ENCODE peak calls at places on chromosomes 6 and 20, in five cellular contexts. I is GM23248, X is IMR-90, B is astrocyte, Q is endothelial cell of umbilical vein. Z is an unnamed sample.

GRCh38 chr6:145749632-145750031 is 14.3 kb upstream of the EPM2A start:
- DNase-seq in I (peak; percentile 83), X (peak; percentile 85), B (peak; percentile 77), Q (peak; percentile 62), Z (no peak)

GRCh38 chr6:149918151-149918905 is 4.6 kb downstream of the RAET1G start:
- DNase-seq in I (no peak), X (no peak), B (no peak), Q (no peak), Z (no peak)

GRCh38 chr6:97497713-97498331 is 214.8 kb upstream of the MMS22L start:
- DNase-seq in I (peak; percentile 82), X (peak; percentile 65), B (peak; percentile 54), Q (peak; percentile 63), Z (peak; percentile 88)

GRCh38 chr6:27031302-27031701 is 216.2 kb upstream of the PRSS16 start:
- DNase-seq in I (no peak), X (peak; percentile 20), B (no peak), Q (no peak), Z (no peak)

GRCh38 chr6:147510949-147511590 is 2.6 kb downstream of the SAMD5 start:
- DNase-seq in I (no peak), X (no peak), B (no peak), Q (no peak), Z (no peak)

GRCh38 chr6:140782941-140783340 is 1349.8 kb upstream of the GJE1 start:
- DNase-seq in I (no peak), X (no peak), B (no peak), Q (no peak), Z (no peak)

GRCh38 chr20:59032713-59033059 is 551 bp upstream of the ATP5F1E start:
- DNase-seq in I (peak; percentile 76), X (peak; percentile 27), B (no peak), Q (no peak), Z (no peak)

GRCh38 chr6:139518556-139519091 is 144.2 kb upstream of the CITED2 start:
- DNase-seq in I (no peak), X (no peak), B (no peak), Q (no peak), Z (no peak)

GRCh38 chr6:53796451-53796780 is 1.6 kb downstream of the LRRC1 start:
- DNase-seq in I (no peak), X (no peak), B (no peak), Q (peak; percentile 40), Z (no peak)

GRCh38 chr20:52150440-52151258 is 40.9 kb downstream of the ZFP64 start:
- DNase-seq in I (peak; percentile 53), X (peak; percentile 58), B (no peak), Q (peak; percentile 72), Z (peak; percentile 54)

GRCh38 chr6:110130362-110130761 is 49.1 kb downstream of the WASF1 start:
- DNase-seq in I (no peak), X (no peak), B (no peak), Q (no peak), Z (no peak)

DNA sequence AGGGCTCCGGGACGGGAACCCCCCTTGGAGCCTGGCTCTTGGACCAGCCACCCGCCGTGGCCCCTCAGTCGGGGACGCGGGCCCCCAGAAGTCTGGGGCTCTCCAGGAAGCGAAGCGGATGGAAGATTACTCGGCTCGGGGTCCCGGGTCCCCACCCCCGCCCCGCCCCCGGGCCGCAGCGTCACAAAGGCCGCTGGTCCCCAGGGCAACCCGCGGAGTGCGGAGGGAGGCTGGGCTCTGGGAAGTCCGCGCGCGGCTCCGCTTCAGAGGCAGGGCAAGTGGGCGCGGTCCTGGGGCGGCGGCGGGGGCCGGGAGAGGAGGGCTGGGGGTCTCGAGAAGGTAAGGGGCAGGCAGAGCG is at the start of gene FNDC11:
- DNase-seq in I (peak; percentile 58), X (no peak), B (no peak), Q (no peak), Z (peak; percentile 87)
- H3K4me3 ChIP-seq in I (peak within 1 kb of the TSS; percentile 75), X (peak within 1 kb of the TSS; percentile 63), B (peak within 1 kb of the TSS; percentile 56), Q (peak within 1 kb of the TSS; percentile 56), Z (peak within 1 kb of the TSS; percentile 86)

GRCh38 chr6:156789081-156789943 is 12.1 kb downstream of the ARID1B start:
- DNase-seq in I (no peak), X (no peak), B (no peak), Q (no peak), Z (no peak)
- H4K20me1 ChIP-seq in I (peaks cover 17% of the 10 kb centered on the region), X (peaks cover 80% of the 10 kb centered on the region), B (peaks cover 97% of the 10 kb centered on the region), Q (peaks cover 8% of the 10 kb centered on the region), Z (peaks cover 100% of the 10 kb centered on the region)

GRCh38 chr20:38663660-38664059 is 60.6 kb upstream of the SLC32A1 start:
- DNase-seq in I (no peak), X (no peak), B (no peak), Q (no peak), Z (no peak)

GRCh38 chr20:38658879-38659612 is 57.4 kb downstream of the ARHGAP40 start:
- DNase-seq in I (peak; percentile 42), X (no peak), B (no peak), Q (peak; percentile 16), Z (peak; percentile 71)

GRCh38 chr20:38657390-38657789 is 55.8 kb downstream of the ARHGAP40 start:
- DNase-seq in I (no peak), X (no peak), B (no peak), Q (no peak), Z (no peak)

GRCh38 chr20:38660429-38660828 is 58.8 kb downstream of the ARHGAP40 start:
- DNase-seq in I (no peak), X (no peak), B (no peak), Q (no peak), Z (no peak)

DNA sequence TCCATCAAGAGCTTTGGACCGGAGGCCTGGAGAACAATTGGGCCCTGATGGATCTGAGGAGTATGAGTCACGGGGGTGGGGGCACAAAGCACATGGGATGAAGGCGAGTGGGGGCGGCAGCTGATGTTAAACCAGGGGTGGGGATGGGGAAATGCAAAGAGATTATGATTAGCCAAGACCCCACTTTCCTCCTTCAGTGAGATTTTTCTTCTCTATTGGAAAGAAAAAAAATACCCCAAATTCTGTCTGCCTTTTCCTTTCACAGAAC is 57.9 kb downstream of the ARHGAP40 start:
- DNase-seq in I (no peak), X (no peak), B (no peak), Q (no peak), Z (no peak)
- H3K4me3 ChIP-seq in I (no peak overlapping the region), X (no peak overlapping the region), B (no peak overlapping the region), Q (no peak overlapping the region), Z (no peak overlapping the region)

DNA sequence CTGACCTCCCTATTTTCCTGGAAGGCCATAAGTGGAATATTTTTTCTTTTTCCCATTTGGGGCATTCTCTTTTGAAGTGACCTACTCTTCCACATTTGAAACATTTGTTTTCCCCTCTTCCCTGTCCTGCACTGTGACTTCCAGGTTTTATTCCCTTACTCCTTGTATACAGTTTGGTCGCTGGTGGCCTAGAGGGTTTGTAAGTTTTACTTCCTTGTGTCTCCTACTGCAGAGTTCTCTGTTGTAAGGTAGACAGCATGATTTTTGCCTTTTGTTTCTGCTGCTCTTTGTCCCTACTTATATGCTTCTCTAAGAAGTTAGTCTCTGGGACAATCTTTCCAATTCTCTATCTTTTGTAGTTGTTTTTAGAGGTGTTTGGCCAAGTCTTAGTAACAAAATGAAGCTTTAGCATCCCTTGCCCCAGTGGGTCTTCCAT is 7.4 kb upstream of the ZNFX1 start:
- DNase-seq in I (no peak), X (no peak), B (no peak), Q (no peak), Z (no peak)
- H4K20me1 ChIP-seq in I (peaks cover 70% of the 10 kb centered on the region), X (peaks cover 100% of the 10 kb centered on the region), B (peaks cover 100% of the 10 kb centered on the region), Q (peaks cover 36% of the 10 kb centered on the region), Z (peaks cover 100% of the 10 kb centered on the region)

DNA sequence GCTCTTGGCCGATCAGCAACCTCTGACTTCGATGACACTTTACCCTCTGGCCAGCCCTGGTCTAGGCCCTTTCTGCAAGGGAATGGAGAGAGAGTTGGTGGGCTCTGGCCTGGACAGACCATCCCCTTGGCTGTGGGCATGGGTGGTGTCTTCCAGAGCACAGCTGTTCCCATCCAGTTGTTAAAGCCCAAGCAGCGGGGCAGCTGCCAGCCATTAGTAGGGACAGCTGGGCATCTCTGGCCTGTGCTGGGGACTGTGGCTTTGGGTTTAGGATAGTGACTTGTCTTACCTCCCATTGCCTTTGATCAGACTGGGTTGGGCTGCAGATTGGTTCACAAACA is 2.8 kb downstream of the CDC25B start:
- DNase-seq in I (no peak), X (no peak), B (no peak), Q (no peak), Z (no peak)
- H3K4me3 ChIP-seq in I (no peak overlapping the region), X (no peak overlapping the region), B (no peak overlapping the region), Q (no peak overlapping the region), Z (no peak overlapping the region)

GRCh38 chr20:41609476-41609875 is 8.7 kb downstream of the CHD6 start:
- DNase-seq in I (no peak), X (no peak), B (no peak), Q (no peak), Z (no peak)
- H4K20me1 ChIP-seq in I (peaks cover 25% of the 10 kb centered on the region), X (peaks cover 56% of the 10 kb centered on the region), B (peaks cover 84% of the 10 kb centered on the region), Q (peaks cover 16% of the 10 kb centered on the region), Z (peaks cover 100% of the 10 kb centered on the region)

DNA sequence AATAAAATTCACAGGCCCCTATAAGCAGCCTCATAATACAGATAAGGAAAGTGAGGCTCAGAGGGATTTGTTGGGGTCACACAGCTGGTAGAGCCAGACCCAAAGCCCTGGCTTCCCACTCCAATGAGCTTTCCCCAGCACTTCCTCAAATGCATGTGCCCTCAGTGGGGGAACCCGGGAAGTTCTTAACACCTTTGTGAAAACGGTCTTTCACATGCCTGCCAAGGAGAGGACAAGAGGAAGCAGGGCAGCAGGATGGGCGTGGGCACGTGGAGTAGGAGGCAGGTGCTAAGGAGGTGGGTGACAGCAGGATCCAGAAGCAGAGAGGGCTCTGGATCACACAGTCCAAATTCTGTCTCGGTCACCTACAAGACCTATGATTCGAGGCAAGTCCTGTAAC is 598 bp downstream of the PI16 start:
- DNase-seq in I (no peak), X (no peak), B (no peak), Q (no peak), Z (no peak)
- H3K4me3 ChIP-seq in I (no peak overlapping the region), X (no peak overlapping the region), B (no peak overlapping the region), Q (no peak overlapping the region), Z (no peak overlapping the region)

GRCh38 chr6:159976844-159977241 is 8.0 kb downstream of the IGF2R start:
- DNase-seq in I (no peak), X (no peak), B (no peak), Q (no peak), Z (no peak)

GRCh38 chr6:159980474-159980873 is 11.6 kb downstream of the IGF2R start:
- DNase-seq in I (no peak), X (no peak), B (no peak), Q (no peak), Z (no peak)

GRCh38 chr6:159977242-159978214 is 8.6 kb downstream of the IGF2R start:
- DNase-seq in I (peak; percentile 51), X (peak; percentile 69), B (peak; percentile 73), Q (no peak), Z (peak; percentile 19)

GRCh38 chr6:159979136-159979874 is 10.4 kb downstream of the IGF2R start:
- DNase-seq in I (peak; percentile 78), X (peak; percentile 37), B (peak; percentile 74), Q (peak; percentile 46), Z (peak; percentile 48)

GRCh38 chr6:159978291-159979135 is 9.6 kb downstream of the IGF2R start:
- DNase-seq in I (no peak), X (no peak), B (no peak), Q (no peak), Z (peak; percentile 16)
- H4K20me1 ChIP-seq in I (peaks cover 5% of the 10 kb centered on the region), X (peaks cover 87% of the 10 kb centered on the region), B (peaks cover 93% of the 10 kb centered on the region), Q (peaks cover 12% of the 10 kb centered on the region), Z (peaks cover 99% of the 10 kb centered on the region)

Z was measured in neural progenitor cell.